ENCODE peak calls at places on chromosomes 2 and 18, in eight cellular contexts. G, W, Q, S, U, D, I and R are unnamed samples.

GRCh38 chr2:178301595-178302324 is 107.4 kb downstream of the OSBPL6 start:
- DNase-seq in U (no peak), Q (no peak), I (no peak), D (no peak), S (no peak), G (no peak), W (no peak), R (no peak)

GRCh38 chr2:207616185-207616584 is 9.0 kb downstream of the METTL21A start:
- DNase-seq in U (no peak), D (no peak), S (peak), Q (no peak), G (no peak), W (no peak), I (no peak), R (no peak)

GRCh38 chr2:240296611-240297552 is 138.6 kb upstream of the GPC1 start:
- DNase-seq in S (no peak), I (no peak), G (peak), Q (no peak), W (no peak), D (no peak), U (peak), R (peak)

GRCh38 chr2:207490441-207490840 is 39.3 kb upstream of the CREB1 start:
- DNase-seq in U (no peak), D (no peak), G (no peak), Q (no peak), S (no peak), I (no peak), W (no peak), R (no peak)

GRCh38 chr2:14563324-14563723 is 69.2 kb upstream of the LRATD1 start:
- DNase-seq in Q (no peak), I (no peak), G (no peak), D (no peak), U (no peak), S (no peak), W (no peak), R (no peak)

GRCh38 chr2:42001696-42002331 is 46.0 kb upstream of the PKDCC start:
- DNase-seq in G (no peak), U (no peak), I (no peak), W (no peak), Q (no peak), D (no peak), S (no peak), R (no peak)

GRCh38 chr2:239073270-239073669 is 225.4 kb downstream of the TWIST2 start:
- DNase-seq in D (no peak), W (no peak), G (no peak), Q (no peak), I (no peak), S (no peak), U (no peak), R (no peak)

GRCh38 chr2:36670881-36671595 is 25.5 kb upstream of the VIT start:
- DNase-seq in D (no peak), S (peak), G (no peak), I (no peak), Q (no peak), W (no peak), U (no peak), R (no peak)

GRCh38 chr2:85750509-85751299 is 3.1 kb upstream of the ATOH8 start:
- DNase-seq in I (peak), G (peak), S (peak), U (no peak), Q (peak), D (no peak), W (peak), R (no peak)

GRCh38 chr2:103788875-103789715 is 1027.3 kb downstream of the TMEM182 start:
- DNase-seq in D (no peak), Q (no peak), I (no peak), U (no peak), G (peak), S (peak), W (no peak), R (no peak)

GRCh38 chr2:170739048-170739447 is 23.9 kb downstream of the SP5 start:
- DNase-seq in W (no peak), Q (no peak), G (no peak), I (no peak), D (no peak), U (no peak), S (peak), R (no peak)

GRCh38 chr2:144834954-144835633 is 315.2 kb upstream of the ZEB2 start:
- DNase-seq in S (no peak), D (no peak), I (peak), G (no peak), W (no peak), U (no peak), Q (no peak), R (no peak)

GRCh38 chr18:57772387-57772799 is 30.7 kb downstream of the ATP8B1 start:
- DNase-seq in G (peak), W (no peak), Q (no peak), D (no peak), S (no peak), I (peak), U (no peak), R (no peak)

GRCh38 chr18:4276983-4277585 is 178.0 kb downstream of the DLGAP1 start:
- DNase-seq in Q (no peak), W (no peak), U (no peak), I (no peak), S (no peak), D (no peak), G (no peak), R (no peak)

GRCh38 chr2:460861-461260 is 173.0 kb upstream of the ALKAL2 start:
- DNase-seq in I (no peak), U (no peak), G (no peak), S (no peak), Q (no peak), D (no peak), W (peak), R (no peak)

GRCh38 chr2:160379399-160379798 is 114.2 kb downstream of the RBMS1 start:
- DNase-seq in U (no peak), W (no peak), G (no peak), I (no peak), D (no peak), S (no peak), Q (no peak), R (no peak)

GRCh38 chr2:197803033-197803444 is 1.4 kb upstream of the PLCL1 start:
- DNase-seq in S (peak), W (no peak), U (no peak), D (no peak), Q (no peak), G (no peak), I (peak), R (no peak)

GRCh38 chr2:133262888-133263287 is 305.4 kb downstream of the NCKAP5 start:
- DNase-seq in U (no peak), G (no peak), S (peak), D (no peak), I (no peak), W (no peak), Q (no peak), R (no peak)

GRCh38 chr2:110116033-110116710 is 550 bp upstream of the MALL start:
- DNase-seq in D (no peak), W (no peak), S (no peak), G (peak), I (no peak), U (no peak), Q (no peak), R (no peak)

GRCh38 chr2:150122871-150123588 is 364.4 kb downstream of the RND3 start:
- DNase-seq in W (no peak), I (no peak), D (no peak), S (no peak), U (no peak), Q (no peak), G (no peak), R (no peak)

GRCh38 chr2:211127501-211127900 is 571.1 kb downstream of the CPS1 start:
- DNase-seq in D (no peak), I (no peak), G (no peak), S (no peak), W (no peak), U (no peak), Q (no peak), R (no peak)

GRCh38 chr2:109409347-109410020 is 204.3 kb downstream of the SEPTIN10 start:
- DNase-seq in W (no peak), U (no peak), I (no peak), G (no peak), D (no peak), Q (no peak), S (no peak), R (no peak)

GRCh38 chr2:37652199-37652640 is 19.2 kb downstream of the CDC42EP3 start:
- DNase-seq in I (no peak), W (no peak), D (no peak), S (peak), Q (no peak), G (no peak), U (no peak), R (no peak)

GRCh38 chr2:40220177-40220925 is 231.5 kb downstream of the SLC8A1 start:
- DNase-seq in W (no peak), S (no peak), G (peak), U (no peak), Q (no peak), I (no peak), D (no peak), R (no peak)

GRCh38 chr2:173126819-173127218 is 51.2 kb downstream of the MAP3K20 start:
- DNase-seq in D (no peak), S (no peak), Q (no peak), W (no peak), G (no peak), U (no peak), I (no peak), R (no peak)